ENCODE peak calls at places on chromosomes 11 and 22, in four cellular contexts. Q is suprapubic skin, G is A549, A is fibroblast of the aortic adventitia. E is an unnamed sample.

GRCh38 chr11:116224889-116225200 is 547.9 kb downstream of the BUD13 start:
- DNase-seq in Q (no peak), G (no peak), A (no peak), E (no peak)

GRCh38 chr11:7487360-7487759 is 2.1 kb downstream of the OLFML1 start:
- DNase-seq in Q (no peak), G (no peak), A (no peak), E (no peak)

GRCh38 chr11:26649884-26650283 is 72.0 kb downstream of the SLC5A12 start:
- DNase-seq in Q (no peak), G (peak), A (peak), E (peak)

GRCh38 chr22:39184586-39185577 is 32.4 kb upstream of the CBX7 start:
- DNase-seq in Q (no peak), G (no peak), A (no peak), E (no peak)

GRCh38 chr11:61814242-61814957 is 2.4 kb downstream of the FADS1 start:
- DNase-seq in Q (no peak), G (peak), A (no peak), E (peak)

GRCh38 chr11:79076526-79077115 is 364.2 kb downstream of the TENM4 start:
- DNase-seq in Q (no peak), G (peak), A (peak), E (peak)

GRCh38 chr11:298406-299065 is 790 bp downstream of the IFITM5 start:
- DNase-seq in Q (peak), G (no peak), A (no peak), E (no peak)

GRCh38 chr22:23894710-23895598 is 771 bp downstream of the MIF start:
- DNase-seq in Q (peak), G (peak), A (peak), E (peak)

GRCh38 chr11:12801976-12802375 is 127.8 kb downstream of the TEAD1 start:
- DNase-seq in Q (no peak), G (no peak), A (no peak), E (no peak)

GRCh38 chr11:73983764-73984543 is 1.3 kb upstream of the UCP2 start:
- DNase-seq in Q (peak), G (no peak), A (no peak), E (no peak)

GRCh38 chr11:123504401-123504800 is 74.3 kb downstream of the GRAMD1B start:
- DNase-seq in Q (no peak), G (no peak), A (no peak), E (no peak)

GRCh38 chr22:47395481-47395880 is 633.0 kb downstream of the TBC1D22A start:
- DNase-seq in Q (peak), G (peak), A (no peak), E (no peak)

GRCh38 chr11:12280838-12281565 is 96.4 kb upstream of the PARVA start:
- DNase-seq in Q (peak), G (no peak), A (no peak), E (no peak)

GRCh38 chr22:46036558-46037408 is 59.8 kb upstream of the WNT7B start:
- DNase-seq in Q (peak), G (peak), A (no peak), E (no peak)

GRCh38 chr11:19919050-19919561 is 206.5 kb downstream of the NAV2 start:
- DNase-seq in Q (no peak), G (peak), A (peak), E (peak)

GRCh38 chr11:9906043-9906791 is 242.3 kb downstream of the SWAP70 start:
- DNase-seq in Q (no peak), G (peak), A (peak), E (peak)

GRCh38 chr11:121892131-121892681 is 223.8 kb downstream of the BLID start:
- DNase-seq in Q (peak), G (no peak), A (peak), E (no peak)

GRCh38 chr11:12569499-12570040 is 104.7 kb upstream of the TEAD1 start:
- DNase-seq in Q (no peak), G (peak), A (peak), E (peak)

GRCh38 chr11:11580831-11581492 is 40.8 kb downstream of the GALNT18 start:
- DNase-seq in Q (no peak), G (no peak), A (no peak), E (no peak)

GRCh38 chr22:38751422-38752346 is 4.1 kb downstream of the SUN2 start:
- DNase-seq in Q (no peak), G (no peak), A (no peak), E (no peak)

GRCh38 chr22:29030618-29031235 is 30.9 kb downstream of the C22orf31 start:
- DNase-seq in Q (no peak), G (peak), A (peak), E (peak)

GRCh38 chr11:72758690-72759389 is 6.6 kb upstream of the ARAP1 start:
- DNase-seq in Q (no peak), G (no peak), A (peak), E (no peak)

GRCh38 chr11:57458060-57458409 is 2.3 kb upstream of the RTN4RL2 start:
- DNase-seq in Q (no peak), G (peak), A (no peak), E (no peak)

GRCh38 chr22:49760630-49761571 is 66.8 kb downstream of the BRD1 start:
- DNase-seq in Q (no peak), G (no peak), A (no peak), E (no peak)

GRCh38 chr11:82701847-82702520 is 31.7 kb downstream of the FAM181B start:
- DNase-seq in Q (no peak), G (peak), A (peak), E (no peak)

GRCh38 chr11:41950470-41951143 is 491.2 kb upstream of the LRRC4C start:
- DNase-seq in Q (no peak), G (no peak), A (no peak), E (no peak)

GRCh38 chr22:30457964-30458363 is 13.9 kb downstream of the SEC14L3 start:
- DNase-seq in Q (no peak), G (no peak), A (no peak), E (peak)

GRCh38 chr11:4060182-4060923 is 34.2 kb upstream of the RRM1 start:
- DNase-seq in Q (no peak), G (no peak), A (no peak), E (no peak)

GRCh38 chr11:73270089-73270854 is 1.9 kb upstream of the P2RY6 start:
- DNase-seq in Q (no peak), G (no peak), A (no peak), E (no peak)

GRCh38 chr11:3835100-3835485 is 5.7 kb downstream of the RHOG start:
- DNase-seq in Q (no peak), G (no peak), A (no peak), E (no peak)

GRCh38 chr11:100561325-100561724 is 125.8 kb upstream of the ARHGAP42 start:
- DNase-seq in Q (no peak), G (no peak), A (no peak), E (no peak)

GRCh38 chr11:35584321-35584720 is 33.9 kb upstream of the FJX1 start:
- DNase-seq in Q (no peak), G (no peak), A (peak), E (no peak)

GRCh38 chr11:130312046-130312445 is 2.7 kb downstream of the ZBTB44 start:
- DNase-seq in Q (no peak), G (no peak), A (no peak), E (no peak)
- H3K4me3 ChIP-seq in Q (no peak), G (no peak), A (no peak), E (no peak)

DNA sequence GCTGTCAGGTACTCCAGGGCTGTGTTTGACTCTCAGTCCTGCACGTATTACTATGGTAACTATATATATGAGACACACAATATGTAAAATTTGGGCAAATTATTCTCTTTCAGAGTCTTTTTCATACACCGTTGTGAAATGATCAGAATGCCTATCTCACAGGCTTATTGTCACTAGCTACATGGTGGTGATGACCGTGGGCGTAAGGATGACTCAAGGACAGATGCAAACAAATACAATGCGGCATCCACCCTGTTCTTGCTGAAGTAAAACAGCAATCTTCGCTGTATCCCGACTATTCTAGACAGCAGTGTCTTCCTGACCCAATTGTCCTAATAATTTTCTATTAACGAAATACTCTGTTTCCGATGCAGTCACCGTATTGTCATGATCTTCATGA is 79.5 kb downstream of the ZC3H12C start:
- DNase-seq in Q (no peak), G (no peak), A (no peak), E (no peak)
- H3K4me3 ChIP-seq in Q (no peak), G (no peak), A (no peak), E (no peak)

GRCh38 chr11:77529685-77530084 is 55.8 kb upstream of the PAK1 start:
- DNase-seq in Q (no peak), G (no peak), A (no peak), E (no peak)

GRCh38 chr11:77523712-77524111 is 49.8 kb upstream of the PAK1 start:
- DNase-seq in Q (no peak), G (no peak), A (no peak), E (no peak)

GRCh38 chr11:77524539-77524938 is 50.6 kb upstream of the PAK1 start:
- DNase-seq in Q (no peak), G (no peak), A (no peak), E (no peak)

GRCh38 chr11:77522215-77522614 is 48.3 kb upstream of the PAK1 start:
- DNase-seq in Q (no peak), G (no peak), A (no peak), E (no peak)

GRCh38 chr11:77525455-77526091 is 51.7 kb upstream of the PAK1 start:
- DNase-seq in Q (no peak), G (no peak), A (no peak), E (no peak)
- H3K4me3 ChIP-seq in Q (no peak), G (no peak), A (no peak), E (no peak)

GRCh38 chr22:44707752-44708151 is 5.7 kb downstream of the PRR5 start:
- DNase-seq in Q (no peak), G (no peak), A (no peak), E (peak)
- H3K4me3 ChIP-seq in Q (no peak), G (no peak), A (no peak), E (no peak)

GRCh38 chr11:76415073-76415472 is 29.7 kb upstream of the EMSY start:
- DNase-seq in Q (no peak), G (peak), A (no peak), E (no peak)
- H3K4me3 ChIP-seq in Q (no peak), G (no peak), A (no peak), E (no peak)

DNA sequence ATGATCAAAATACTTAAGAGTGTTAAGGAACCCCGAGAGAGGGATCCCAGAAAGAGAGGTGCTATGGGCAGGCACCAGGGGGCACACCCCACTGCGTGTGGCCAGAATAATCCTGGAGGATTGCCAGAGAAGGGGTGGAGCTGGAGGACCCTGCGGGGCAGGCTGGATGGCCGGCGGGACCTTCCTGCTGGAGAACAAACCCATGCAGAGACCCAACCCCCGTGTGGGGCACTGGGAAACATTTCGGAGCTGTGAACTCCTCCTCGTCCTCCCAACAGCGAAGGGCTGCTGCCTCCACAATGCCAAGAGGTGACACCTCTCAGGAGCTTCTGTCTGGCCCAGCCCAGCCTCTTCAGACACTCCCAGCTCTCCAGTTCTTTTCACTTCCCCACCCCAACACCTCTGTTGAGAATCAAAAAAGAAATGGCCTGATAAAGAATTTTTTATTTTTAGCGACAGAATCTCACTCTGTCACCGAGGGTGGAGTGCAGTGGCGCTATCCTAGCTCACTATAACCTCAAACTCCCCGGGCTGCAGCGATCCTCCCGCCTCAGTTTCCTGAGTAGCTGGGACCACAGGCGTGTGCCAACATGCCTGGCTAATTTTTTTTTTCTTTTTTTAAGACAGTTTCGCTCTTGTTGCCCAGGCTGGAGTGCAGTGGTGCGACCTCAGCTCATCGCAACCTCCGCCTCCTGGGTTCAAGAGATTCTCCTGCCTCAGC is 25.6 kb downstream of the RHOD start:
- DNase-seq in Q (no peak), G (no peak), A (no peak), E (no peak)
- H3K4me3 ChIP-seq in Q (peak), G (no peak), A (no peak), E (no peak)

GRCh38 chr11:75606099-75606498 is 44.0 kb downstream of the SERPINH1 start:
- DNase-seq in Q (no peak), G (no peak), A (no peak), E (no peak)

GRCh38 chr11:75615709-75616108 is 53.1 kb downstream of the MAP6 start:
- DNase-seq in Q (no peak), G (no peak), A (no peak), E (no peak)

DNA sequence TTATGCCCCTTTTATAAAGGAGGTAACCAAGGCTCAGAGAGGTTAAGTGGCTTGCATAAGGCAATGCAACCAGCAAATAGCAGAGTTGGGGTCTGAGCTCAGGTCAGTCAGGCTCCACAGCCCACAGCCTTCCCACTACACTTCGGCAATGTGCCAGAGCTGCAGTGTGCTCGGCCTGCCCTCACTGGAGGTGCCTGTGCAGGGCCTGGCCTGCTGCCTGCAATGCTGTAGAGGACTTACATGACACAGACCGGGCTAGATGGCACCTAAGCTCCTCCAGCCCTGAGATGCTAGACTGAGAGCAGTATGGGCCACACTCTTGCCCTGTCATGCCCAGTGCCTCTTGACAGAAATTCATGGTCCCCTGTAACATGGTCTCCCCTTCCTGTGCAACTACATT is 49.8 kb downstream of the SERPINH1 start:
- DNase-seq in Q (no peak), G (no peak), A (no peak), E (no peak)
- H3K4me3 ChIP-seq in Q (no peak), G (no peak), A (no peak), E (no peak)

GRCh38 chr11:92413757-92414513 is 189.3 kb downstream of the FAT3 start:
- DNase-seq in Q (no peak), G (no peak), A (no peak), E (no peak)
- H3K4me3 ChIP-seq in Q (no peak), G (no peak), A (no peak), E (no peak)

GRCh38 chr11:107018902-107019493 is 722 bp upstream of the GUCY1A2 start:
- DNase-seq in Q (peak), G (peak), A (peak), E (peak)
- H3K4me3 ChIP-seq in Q (peak), G (peak), A (peak), E (peak)

E was measured in MG63.